ENCODE peak calls at places on chromosomes 4 and X, in nine cellular contexts. V is A673, P is GM23338, O is pancreas, M is heart left ventricle, B is DND-41, I is tibial artery, F is fibroblast of lung, A is astrocyte. K is an unnamed sample. For H3K36me3, the result is how much of the 10 kb centered on the place peaks cover.

GRCh38 chrX:106955004-106955772 is 35.0 kb downstream of the CLDN2 start:
- DNase-seq in V (no peak), P (no peak), O (no peak), M (no peak), B (no peak), I (no peak), F (peak), A (peak), K (no peak)

GRCh38 chr4:133156096-133156495 is 7.0 kb downstream of the PCDH10 start:
- DNase-seq in V (peak), P (no peak), O (no peak), M (no peak), B (no peak), I (no peak), F (no peak), A (peak), K (no peak)

GRCh38 chr4:82043081-82043808 is 330.5 kb downstream of the HNRNPD start:
- DNase-seq in V (no peak), P (peak), O (peak), M (no peak), B (no peak), I (no peak), F (no peak), A (no peak), K (no peak)

GRCh38 chr4:27775156-27775555 is 914.5 kb downstream of the STIM2 start:
- DNase-seq in V (no peak), P (no peak), O (no peak), M (no peak), B (no peak), I (no peak), F (no peak), A (no peak), K (no peak)

GRCh38 chr4:153211986-153212720 is 7.9 kb downstream of the TRIM2 start:
- DNase-seq in V (no peak), P (no peak), O (no peak), M (no peak), B (no peak), I (no peak), F (peak), A (peak), K (no peak)

GRCh38 chr4:81493895-81494490 is 22.3 kb upstream of the RASGEF1B start:
- DNase-seq in V (no peak), P (no peak), O (no peak), M (no peak), B (no peak), I (no peak), F (peak), A (no peak), K (peak)

GRCh38 chr4:68569466-68570121 is 6.5 kb downstream of the UGT2B17 start:
- DNase-seq in V (no peak), P (no peak), O (no peak), M (no peak), B (no peak), I (no peak), F (no peak), A (no peak), K (no peak)

GRCh38 chr4:33255094-33255493 is 2534.9 kb downstream of the PCDH7 start:
- DNase-seq in V (no peak), P (peak), O (no peak), M (no peak), B (no peak), I (no peak), F (no peak), A (no peak), K (no peak)

GRCh38 chr4:185479507-185479971 is 8.0 kb upstream of the CCDC110 start:
- DNase-seq in V (no peak), P (no peak), O (no peak), M (no peak), B (no peak), I (no peak), F (no peak), A (no peak), K (no peak)

GRCh38 chrX:24189490-24189889 is 40.0 kb downstream of the ZFX start:
- DNase-seq in V (no peak), P (no peak), O (no peak), M (no peak), B (no peak), I (no peak), F (no peak), A (no peak), K (no peak)

GRCh38 chrX:9829308-9830267 is 43.4 kb downstream of the SHROOM2 start:
- DNase-seq in V (no peak), P (no peak), O (no peak), M (no peak), B (no peak), I (no peak), F (peak), A (peak), K (peak)

GRCh38 chrX:125101971-125102750 is 217.5 kb upstream of the TEX13C start:
- DNase-seq in V (no peak), P (no peak), O (no peak), M (no peak), B (no peak), I (no peak), F (no peak), A (no peak), K (no peak)

GRCh38 chrX:109843963-109844751 is 111.1 kb upstream of the ACSL4 start:
- DNase-seq in V (no peak), P (no peak), O (no peak), M (peak), B (no peak), I (no peak), F (no peak), A (peak), K (no peak)

GRCh38 chr4:181479145-181479544 is 764.1 kb upstream of the TENM3 start:
- DNase-seq in V (no peak), P (peak), O (no peak), M (no peak), B (no peak), I (no peak), F (no peak), A (no peak), K (no peak)

GRCh38 chrX:30779453-30780030 is 109.5 kb downstream of the TAB3 start:
- DNase-seq in V (no peak), P (no peak), O (no peak), M (no peak), B (no peak), I (no peak), F (no peak), A (no peak), K (no peak)

GRCh38 chrX:46325312-46325877 is 219.8 kb downstream of the ZNF674 start:
- DNase-seq in V (peak), P (peak), O (no peak), M (no peak), B (no peak), I (no peak), F (peak), A (peak), K (no peak)

GRCh38 chr4:122764071-122764807 is 31.7 kb downstream of the BBS12 start:
- DNase-seq in V (no peak), P (no peak), O (no peak), M (no peak), B (no peak), I (no peak), F (peak), A (peak), K (no peak)

GRCh38 chrX:63275127-63275526 is 76.0 kb downstream of the SPIN4 start:
- DNase-seq in V (no peak), P (peak), O (no peak), M (no peak), B (peak), I (no peak), F (no peak), A (no peak), K (no peak)

GRCh38 chr4:36854554-36854953 is 390.0 kb upstream of the NWD2 start:
- DNase-seq in V (no peak), P (no peak), O (no peak), M (no peak), B (no peak), I (no peak), F (no peak), A (no peak), K (no peak)

GRCh38 chrX:134636859-134637258 is 21.4 kb downstream of the PLAC1 start:
- DNase-seq in V (peak), P (no peak), O (no peak), M (no peak), B (no peak), I (no peak), F (peak), A (peak), K (no peak)

GRCh38 chrX:41499195-41499594 is 52.1 kb downstream of the NYX start:
- DNase-seq in V (no peak), P (no peak), O (no peak), M (no peak), B (no peak), I (no peak), F (no peak), A (no peak), K (no peak)

GRCh38 chrX:39874202-39874816 is 223.4 kb downstream of the BCOR start:
- DNase-seq in V (no peak), P (no peak), O (no peak), M (no peak), B (no peak), I (no peak), F (no peak), A (no peak), K (peak)

GRCh38 chrX:103585421-103586313 is at the start of gene TCEAL4:
- DNase-seq in V (peak), P (peak), O (peak), M (peak), B (peak), I (peak), F (peak), A (no peak), K (peak)

GRCh38 chr4:4388418-4388817 is 1.5 kb downstream of the NSG1 start:
- DNase-seq in V (no peak), P (no peak), O (no peak), M (no peak), B (no peak), I (no peak), F (no peak), A (no peak), K (no peak)

GRCh38 chr4:40515398-40516293 is 114.0 kb downstream of the RBM47 start:
- DNase-seq in V (no peak), P (peak), O (no peak), M (no peak), B (no peak), I (no peak), F (peak), A (no peak), K (no peak)

GRCh38 chr4:7000421-7001176 is 42.6 kb upstream of the TADA2B start:
- DNase-seq in V (no peak), P (no peak), O (no peak), M (no peak), B (no peak), I (no peak), F (no peak), A (no peak), K (no peak)

GRCh38 chr4:142408003-142408441 is 438.1 kb downstream of the INPP4B start:
- DNase-seq in V (no peak), P (peak), O (no peak), M (no peak), B (no peak), I (no peak), F (peak), A (peak), K (no peak)

GRCh38 chr4:106019771-106020170 is 124.5 kb downstream of the NPNT start:
- DNase-seq in V (no peak), P (no peak), O (no peak), M (no peak), B (no peak), I (no peak), F (no peak), A (peak), K (no peak)

GRCh38 chr4:62618042-62618441 is 1417.9 kb downstream of the ADGRL3 start:
- DNase-seq in V (no peak), P (no peak), O (no peak), M (no peak), B (no peak), I (no peak), F (no peak), A (no peak), K (no peak)

GRCh38 chrX:70219938-70220764 is 14.3 kb upstream of the AWAT1 start:
- DNase-seq in V (no peak), P (no peak), O (no peak), M (no peak), B (no peak), I (peak), F (peak), A (peak), K (no peak)

GRCh38 chrX:20372533-20372932 is 105.8 kb upstream of the RPS6KA3 start:
- DNase-seq in V (no peak), P (no peak), O (no peak), M (no peak), B (no peak), I (no peak), F (no peak), A (peak), K (no peak)

GRCh38 chr4:23855912-23856605 is 33.8 kb downstream of the PPARGC1A start:
- DNase-seq in V (no peak), P (no peak), O (no peak), M (no peak), B (no peak), I (no peak), F (peak), A (peak), K (no peak)

GRCh38 chr4:157282019-157282418 is 61.5 kb downstream of the GRIA2 start:
- DNase-seq in V (no peak), P (no peak), O (no peak), M (no peak), B (no peak), I (no peak), F (no peak), A (no peak), K (no peak)

GRCh38 chrX:312621-313331 is 5.8 kb downstream of the GTPBP6 start:
- DNase-seq in V (no peak), P (no peak), O (no peak), M (peak), B (no peak), I (no peak), F (no peak), A (no peak), K (no peak)
- H3K36me3 ChIP-seq in V (half or more), P (under half), O (under half), M (half or more), B (half or more), I (half or more), F (under half), A (under half), K (half or more)

DNA sequence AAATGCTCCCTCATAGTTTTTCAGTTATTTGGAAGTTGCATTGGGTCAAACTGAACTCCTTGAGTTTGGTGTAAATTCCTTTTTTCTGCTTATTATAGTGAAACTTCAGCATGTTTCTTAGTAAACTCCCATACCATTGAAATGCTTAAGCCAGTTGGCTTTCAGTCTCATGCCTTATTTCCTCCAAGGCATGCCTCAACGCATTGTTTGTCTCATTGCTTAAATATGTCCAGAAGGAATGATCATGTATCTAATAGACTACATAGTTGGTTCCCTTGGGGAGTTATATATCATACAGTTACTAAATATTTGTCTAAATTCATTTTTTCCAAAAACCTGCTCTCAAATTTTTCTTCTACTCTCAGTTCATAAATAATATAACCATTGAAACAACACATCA is 114.0 kb downstream of the STOX2 start:
- DNase-seq in V (no peak), P (no peak), O (no peak), M (no peak), B (no peak), I (no peak), F (peak), A (no peak), K (no peak)
- H3K36me3 ChIP-seq in V (under half), P (under half), O (under half), M (under half), B (under half), I (under half), F (under half), A (under half), K (under half)

DNA sequence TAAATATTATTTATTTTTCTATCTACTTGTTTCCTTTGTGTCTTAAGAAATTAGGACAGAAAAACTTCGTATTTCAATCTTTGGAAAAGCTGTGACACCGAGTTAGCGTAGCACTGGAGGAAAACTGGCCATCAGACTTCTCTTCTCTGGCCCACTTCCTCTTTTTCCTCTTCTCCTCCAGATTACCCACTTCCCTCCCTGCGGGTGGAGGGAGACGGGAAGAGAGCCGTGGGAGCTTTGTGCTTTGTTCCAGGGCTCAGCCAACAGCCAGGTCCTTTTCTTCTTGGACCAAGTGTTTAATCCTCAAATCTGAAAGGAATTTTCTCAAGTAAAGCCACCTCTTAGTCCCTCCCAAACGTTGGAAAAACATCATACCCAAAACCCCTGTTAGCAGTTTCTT is 29.7 kb downstream of the OFD1 start:
- DNase-seq in V (no peak), P (no peak), O (no peak), M (peak), B (no peak), I (no peak), F (no peak), A (no peak), K (no peak)
- H3K36me3 ChIP-seq in V (under half), P (under half), O (under half), M (half or more), B (half or more), I (half or more), F (under half), A (under half), K (half or more)

GRCh38 chr4:70915048-70915815 is 13.1 kb downstream of the MOB1B start:
- DNase-seq in V (no peak), P (no peak), O (no peak), M (no peak), B (no peak), I (no peak), F (peak), A (peak), K (no peak)

GRCh38 chr4:70920592-70920991 is 18.4 kb downstream of the MOB1B start:
- DNase-seq in V (no peak), P (no peak), O (no peak), M (no peak), B (no peak), I (no peak), F (no peak), A (no peak), K (no peak)

GRCh38 chr4:70913947-70914445 is 11.8 kb downstream of the MOB1B start:
- DNase-seq in V (no peak), P (peak), O (no peak), M (no peak), B (no peak), I (no peak), F (peak), A (no peak), K (no peak)

GRCh38 chr4:70914631-70915030 is 12.5 kb downstream of the MOB1B start:
- DNase-seq in V (no peak), P (no peak), O (no peak), M (no peak), B (no peak), I (no peak), F (no peak), A (no peak), K (no peak)

GRCh38 chr4:70915874-70916559 is 13.8 kb downstream of the MOB1B start:
- DNase-seq in V (no peak), P (no peak), O (no peak), M (no peak), B (no peak), I (no peak), F (no peak), A (no peak), K (no peak)
- H3K36me3 ChIP-seq in V (under half), P (under half), O (under half), M (under half), B (half or more), I (under half), F (under half), A (under half), K (under half)

GRCh38 chrX:65528705-65529340 is 5.8 kb downstream of the LAS1L start:
- DNase-seq in V (peak), P (peak), O (peak), M (peak), B (peak), I (no peak), F (peak), A (no peak), K (peak)
- H3K36me3 ChIP-seq in V (under half), P (under half), O (under half), M (half or more), B (half or more), I (half or more), F (under half), A (under half), K (under half)

GRCh38 chr4:48553720-48554119 is 63.7 kb downstream of the ZAR1 start:
- DNase-seq in V (no peak), P (no peak), O (no peak), M (no peak), B (no peak), I (no peak), F (no peak), A (no peak), K (no peak)
- H3K36me3 ChIP-seq in V (under half), P (under half), O (under half), M (half or more), B (half or more), I (half or more), F (under half), A (under half), K (half or more)

K was measured in CD4-positive, CD25-positive, alpha-beta regulatory T cell.